ENCODE peak calls at places on chromosomes 3 and 15, in six cellular contexts. One of them, this sample, is unnamed.
A peak's percentile ranks its signal among the peaks of the same experiment; 100 is the strongest.

GRCh38 chr3:155282416-155283091 is 10.9 kb downstream of the STRIT1 start:
- DNase-seq in WTC11: no peak
- DNase-seq in kidney glomerular epithelial cell: no peak
- DNase-seq in activated CD4-positive, CD25-positive, alpha-beta regulatory T cell: no peak
- DNase-seq in GM10248: no peak
- DNase-seq in C1 segment of cervical spinal cord: no peak
- DNase-seq in this sample: no peak

GRCh38 chr3:46566040-46566631 is at the start of gene LRRC2:
- DNase-seq in WTC11: peak; percentile 62
- DNase-seq in kidney glomerular epithelial cell: no peak
- DNase-seq in activated CD4-positive, CD25-positive, alpha-beta regulatory T cell: peak; percentile 5
- DNase-seq in GM10248: no peak
- DNase-seq in C1 segment of cervical spinal cord: no peak
- DNase-seq in this sample: no peak

GRCh38 chr3:37945803-37946530 is 44.6 kb upstream of the VILL start:
- DNase-seq in WTC11: no peak
- DNase-seq in kidney glomerular epithelial cell: peak; percentile 45
- DNase-seq in activated CD4-positive, CD25-positive, alpha-beta regulatory T cell: no peak
- DNase-seq in GM10248: no peak
- DNase-seq in C1 segment of cervical spinal cord: no peak
- DNase-seq in this sample: no peak

GRCh38 chr3:38647217-38647970 is 2.1 kb downstream of the SCN5A start:
- DNase-seq in WTC11: no peak
- DNase-seq in kidney glomerular epithelial cell: no peak
- DNase-seq in activated CD4-positive, CD25-positive, alpha-beta regulatory T cell: no peak
- DNase-seq in GM10248: no peak
- DNase-seq in C1 segment of cervical spinal cord: no peak
- DNase-seq in this sample: no peak

GRCh38 chr3:150022406-150023238 is 51.9 kb upstream of the PFN2 start:
- DNase-seq in WTC11: no peak
- DNase-seq in kidney glomerular epithelial cell: no peak
- DNase-seq in activated CD4-positive, CD25-positive, alpha-beta regulatory T cell: no peak
- DNase-seq in GM10248: no peak
- DNase-seq in C1 segment of cervical spinal cord: no peak
- DNase-seq in this sample: no peak

GRCh38 chr15:71515375-71516186 is 294.8 kb upstream of the NR2E3 start:
- DNase-seq in WTC11: no peak
- DNase-seq in kidney glomerular epithelial cell: no peak
- DNase-seq in activated CD4-positive, CD25-positive, alpha-beta regulatory T cell: no peak
- DNase-seq in GM10248: no peak
- DNase-seq in C1 segment of cervical spinal cord: no peak
- DNase-seq in this sample: no peak

GRCh38 chr3:122678496-122678895 is 2.1 kb upstream of the PARP14 start:
- DNase-seq in WTC11: no peak
- DNase-seq in kidney glomerular epithelial cell: no peak
- DNase-seq in activated CD4-positive, CD25-positive, alpha-beta regulatory T cell: no peak
- DNase-seq in GM10248: no peak
- DNase-seq in C1 segment of cervical spinal cord: no peak
- DNase-seq in this sample: no peak

GRCh38 chr3:133529809-133530208 is 43.7 kb upstream of the CDV3 start:
- DNase-seq in WTC11: no peak
- DNase-seq in kidney glomerular epithelial cell: no peak
- DNase-seq in activated CD4-positive, CD25-positive, alpha-beta regulatory T cell: no peak
- DNase-seq in GM10248: no peak
- DNase-seq in C1 segment of cervical spinal cord: no peak
- DNase-seq in this sample: no peak

GRCh38 chr15:51243774-51244173 is 94.6 kb downstream of the CYP19A1 start:
- DNase-seq in WTC11: no peak
- DNase-seq in kidney glomerular epithelial cell: no peak
- DNase-seq in activated CD4-positive, CD25-positive, alpha-beta regulatory T cell: no peak
- DNase-seq in GM10248: no peak
- DNase-seq in C1 segment of cervical spinal cord: no peak
- DNase-seq in this sample: no peak

GRCh38 chr15:54559405-54560064 is 581.3 kb downstream of the UNC13C start:
- DNase-seq in WTC11: no peak
- DNase-seq in kidney glomerular epithelial cell: no peak
- DNase-seq in activated CD4-positive, CD25-positive, alpha-beta regulatory T cell: no peak
- DNase-seq in GM10248: no peak
- DNase-seq in C1 segment of cervical spinal cord: no peak
- DNase-seq in this sample: no peak

GRCh38 chr15:92580521-92580920 is 75.1 kb downstream of the FAM174B start:
- DNase-seq in WTC11: no peak
- DNase-seq in kidney glomerular epithelial cell: no peak
- DNase-seq in activated CD4-positive, CD25-positive, alpha-beta regulatory T cell: no peak
- DNase-seq in GM10248: no peak
- DNase-seq in C1 segment of cervical spinal cord: no peak
- DNase-seq in this sample: no peak

GRCh38 chr3:131277836-131278497 is 103.6 kb upstream of the NUDT16 start:
- DNase-seq in WTC11: no peak
- DNase-seq in kidney glomerular epithelial cell: peak; percentile 13
- DNase-seq in activated CD4-positive, CD25-positive, alpha-beta regulatory T cell: no peak
- DNase-seq in GM10248: no peak
- DNase-seq in C1 segment of cervical spinal cord: no peak
- DNase-seq in this sample: no peak